ENCODE peak calls at places on chromosomes 12 and 14, in nine cellular contexts. One of them, this sample, is unnamed.

GRCh38 chr12:89400415-89400814 is 48.1 kb upstream of the DUSP6 start:
- DNase-seq in fibroblast of mammary gland: no peak
- DNase-seq in stomach: no peak
- DNase-seq in tibial artery: no peak
- DNase-seq in ovary: no peak
- DNase-seq in MM.1S: no peak
- DNase-seq in CD8-positive, alpha-beta T cell: no peak
- DNase-seq in IMR-90: no peak
- DNase-seq in ascending aorta: no peak
- DNase-seq in this sample: no peak

GRCh38 chr14:53491256-53491905 is 338.3 kb upstream of the DDHD1 start:
- DNase-seq in tibial artery: no peak
- DNase-seq in stomach: no peak
- DNase-seq in fibroblast of mammary gland: peak
- DNase-seq in CD8-positive, alpha-beta T cell: no peak
- DNase-seq in ascending aorta: no peak
- DNase-seq in MM.1S: no peak
- DNase-seq in ovary: no peak
- DNase-seq in IMR-90: peak
- DNase-seq in this sample: no peak

GRCh38 chr12:54377797-54378515 is 6.6 kb downstream of the ZNF385A start:
- DNase-seq in ovary: no peak
- DNase-seq in MM.1S: no peak
- DNase-seq in fibroblast of mammary gland: no peak
- DNase-seq in IMR-90: no peak
- DNase-seq in CD8-positive, alpha-beta T cell: no peak
- DNase-seq in ascending aorta: no peak
- DNase-seq in stomach: no peak
- DNase-seq in tibial artery: no peak
- DNase-seq in this sample: no peak

GRCh38 chr12:120438495-120439198 is 734 bp downstream of the COX6A1 start:
- DNase-seq in MM.1S: no peak
- DNase-seq in IMR-90: no peak
- DNase-seq in ovary: no peak
- DNase-seq in ascending aorta: no peak
- DNase-seq in fibroblast of mammary gland: no peak
- DNase-seq in stomach: no peak
- DNase-seq in tibial artery: no peak
- DNase-seq in CD8-positive, alpha-beta T cell: no peak
- DNase-seq in this sample: peak

GRCh38 chr12:115941362-115941761 is 336.1 kb downstream of the MED13L start:
- DNase-seq in stomach: no peak
- DNase-seq in tibial artery: no peak
- DNase-seq in ovary: no peak
- DNase-seq in IMR-90: peak
- DNase-seq in MM.1S: no peak
- DNase-seq in fibroblast of mammary gland: peak
- DNase-seq in CD8-positive, alpha-beta T cell: no peak
- DNase-seq in ascending aorta: no peak
- DNase-seq in this sample: no peak

GRCh38 chr12:26298785-26299621 is 103.6 kb downstream of the SSPN start:
- DNase-seq in fibroblast of mammary gland: peak
- DNase-seq in MM.1S: peak
- DNase-seq in stomach: no peak
- DNase-seq in ascending aorta: no peak
- DNase-seq in CD8-positive, alpha-beta T cell: no peak
- DNase-seq in tibial artery: no peak
- DNase-seq in ovary: no peak
- DNase-seq in IMR-90: peak
- DNase-seq in this sample: peak

GRCh38 chr14:37848985-37849605 is 253.7 kb downstream of the TTC6 start:
- DNase-seq in ovary: no peak
- DNase-seq in ascending aorta: no peak
- DNase-seq in CD8-positive, alpha-beta T cell: no peak
- DNase-seq in fibroblast of mammary gland: no peak
- DNase-seq in stomach: no peak
- DNase-seq in MM.1S: no peak
- DNase-seq in IMR-90: no peak
- DNase-seq in tibial artery: no peak
- DNase-seq in this sample: no peak

GRCh38 chr12:108551556-108551955 is 9.4 kb downstream of the SART3 start:
- DNase-seq in fibroblast of mammary gland: peak
- DNase-seq in ascending aorta: no peak
- DNase-seq in ovary: no peak
- DNase-seq in IMR-90: peak
- DNase-seq in stomach: no peak
- DNase-seq in tibial artery: no peak
- DNase-seq in MM.1S: no peak
- DNase-seq in CD8-positive, alpha-beta T cell: no peak
- DNase-seq in this sample: no peak

GRCh38 chr12:64824500-64825142 is at the start of gene TBC1D30:
- DNase-seq in IMR-90: peak
- DNase-seq in MM.1S: peak
- DNase-seq in tibial artery: no peak
- DNase-seq in CD8-positive, alpha-beta T cell: no peak
- DNase-seq in fibroblast of mammary gland: no peak
- DNase-seq in stomach: no peak
- DNase-seq in ovary: no peak
- DNase-seq in ascending aorta: no peak
- DNase-seq in this sample: peak

GRCh38 chr12:49059385-49060232 is 985 bp downstream of the KMT2D start:
- DNase-seq in fibroblast of mammary gland: no peak
- DNase-seq in IMR-90: no peak
- DNase-seq in ovary: peak
- DNase-seq in tibial artery: no peak
- DNase-seq in MM.1S: peak
- DNase-seq in ascending aorta: no peak
- DNase-seq in CD8-positive, alpha-beta T cell: no peak
- DNase-seq in stomach: no peak
- DNase-seq in this sample: peak

GRCh38 chr12:6386038-6386437 is 2.1 kb downstream of the LTBR start:
- DNase-seq in fibroblast of mammary gland: no peak
- DNase-seq in MM.1S: no peak
- DNase-seq in tibial artery: no peak
- DNase-seq in stomach: no peak
- DNase-seq in ascending aorta: no peak
- DNase-seq in ovary: no peak
- DNase-seq in IMR-90: no peak
- DNase-seq in CD8-positive, alpha-beta T cell: no peak
- DNase-seq in this sample: no peak

GRCh38 chr12:6383572-6384498 is at the start of gene LTBR:
- DNase-seq in ascending aorta: peak
- DNase-seq in IMR-90: peak
- DNase-seq in MM.1S: no peak
- DNase-seq in stomach: peak
- DNase-seq in fibroblast of mammary gland: peak
- DNase-seq in CD8-positive, alpha-beta T cell: no peak
- DNase-seq in tibial artery: peak
- DNase-seq in ovary: peak
- DNase-seq in this sample: no peak

GRCh38 chr12:6384499-6385436 is 806 bp downstream of the LTBR start:
- DNase-seq in tibial artery: no peak
- DNase-seq in IMR-90: no peak
- DNase-seq in CD8-positive, alpha-beta T cell: no peak
- DNase-seq in ovary: peak
- DNase-seq in stomach: no peak
- DNase-seq in ascending aorta: no peak
- DNase-seq in fibroblast of mammary gland: peak
- DNase-seq in MM.1S: no peak
- DNase-seq in this sample: no peak

GRCh38 chr12:6387541-6387940 is 3.6 kb downstream of the LTBR start:
- DNase-seq in ovary: no peak
- DNase-seq in tibial artery: no peak
- DNase-seq in fibroblast of mammary gland: no peak
- DNase-seq in ascending aorta: no peak
- DNase-seq in MM.1S: no peak
- DNase-seq in IMR-90: no peak
- DNase-seq in stomach: no peak
- DNase-seq in CD8-positive, alpha-beta T cell: no peak
- DNase-seq in this sample: no peak

DNA sequence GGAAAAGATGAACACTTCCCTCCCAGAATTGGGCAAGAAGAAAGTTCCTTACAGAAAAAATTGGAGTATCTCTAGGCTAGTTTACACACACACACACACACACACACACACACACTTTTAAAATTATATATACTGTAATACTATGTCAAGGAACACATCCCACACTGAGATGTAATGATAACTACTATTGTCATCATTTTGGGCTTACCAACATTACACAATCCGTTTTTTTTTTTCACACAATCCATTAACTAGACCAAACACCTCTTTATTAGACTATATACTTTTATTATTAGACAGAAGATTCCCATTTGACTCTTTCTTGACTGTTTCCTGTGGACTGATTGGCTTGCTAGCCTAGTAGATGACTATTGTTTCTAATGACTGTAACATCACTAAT is 2.6 kb downstream of the LTBR start:
- DNase-seq in fibroblast of mammary gland: no peak
- DNase-seq in ascending aorta: no peak
- DNase-seq in stomach: no peak
- DNase-seq in ovary: no peak
- DNase-seq in MM.1S: no peak
- DNase-seq in tibial artery: no peak
- DNase-seq in CD8-positive, alpha-beta T cell: no peak
- DNase-seq in IMR-90: no peak
- DNase-seq in this sample: no peak
- H3K4me3 ChIP-seq in fibroblast of mammary gland: no peak
- H3K4me3 ChIP-seq in ascending aorta: no peak
- H3K4me3 ChIP-seq in stomach: no peak
- H3K4me3 ChIP-seq in ovary: no peak
- H3K4me3 ChIP-seq in MM.1S: no peak
- H3K4me3 ChIP-seq in tibial artery: no peak
- H3K4me3 ChIP-seq in CD8-positive, alpha-beta T cell: no peak
- H3K4me3 ChIP-seq in IMR-90: no peak
- H3K4me3 ChIP-seq in this sample: no peak

GRCh38 chr12:122064034-122064777 is 14.3 kb upstream of the MLXIP start:
- DNase-seq in CD8-positive, alpha-beta T cell: peak
- DNase-seq in MM.1S: peak
- DNase-seq in IMR-90: peak
- DNase-seq in fibroblast of mammary gland: peak
- DNase-seq in ascending aorta: peak
- DNase-seq in tibial artery: peak
- DNase-seq in ovary: peak
- DNase-seq in stomach: peak
- DNase-seq in this sample: peak
- TF ChIP-seq CTCF in CD8-positive, alpha-beta T cell: no peak
- TF ChIP-seq CTCF in MM.1S: peak
- TF ChIP-seq CTCF in IMR-90: peak
- TF ChIP-seq CTCF in fibroblast of mammary gland: peak
- TF ChIP-seq CTCF in ascending aorta: no peak
- TF ChIP-seq CTCF in tibial artery: no peak
- TF ChIP-seq CTCF in ovary: peak
- TF ChIP-seq CTCF in stomach: no peak
- TF ChIP-seq CTCF in this sample: peak

GRCh38 chr14:105472496-105472991 is 2.1 kb upstream of the CRIP2 start:
- DNase-seq in MM.1S: no peak
- DNase-seq in ovary: no peak
- DNase-seq in IMR-90: no peak
- DNase-seq in fibroblast of mammary gland: no peak
- DNase-seq in tibial artery: peak
- DNase-seq in CD8-positive, alpha-beta T cell: no peak
- DNase-seq in stomach: peak
- DNase-seq in ascending aorta: no peak
- DNase-seq in this sample: no peak

GRCh38 chr14:105474478-105475268 is at the start of gene CRIP2:
- DNase-seq in tibial artery: no peak
- DNase-seq in fibroblast of mammary gland: no peak
- DNase-seq in ovary: no peak
- DNase-seq in IMR-90: peak
- DNase-seq in CD8-positive, alpha-beta T cell: no peak
- DNase-seq in ascending aorta: no peak
- DNase-seq in stomach: no peak
- DNase-seq in MM.1S: no peak
- DNase-seq in this sample: no peak

GRCh38 chr14:105473677-105474477 is 744 bp upstream of the CRIP2 start:
- DNase-seq in ovary: peak
- DNase-seq in fibroblast of mammary gland: peak
- DNase-seq in ascending aorta: peak
- DNase-seq in CD8-positive, alpha-beta T cell: peak
- DNase-seq in tibial artery: peak
- DNase-seq in MM.1S: no peak
- DNase-seq in IMR-90: peak
- DNase-seq in stomach: peak
- DNase-seq in this sample: no peak

GRCh38 chr14:105471823-105472495 is 2.7 kb upstream of the CRIP2 start:
- DNase-seq in stomach: no peak
- DNase-seq in CD8-positive, alpha-beta T cell: no peak
- DNase-seq in fibroblast of mammary gland: no peak
- DNase-seq in MM.1S: no peak
- DNase-seq in ascending aorta: no peak
- DNase-seq in ovary: no peak
- DNase-seq in tibial artery: no peak
- DNase-seq in IMR-90: no peak
- DNase-seq in this sample: no peak

GRCh38 chr14:105473033-105473676 is 1.5 kb upstream of the CRIP2 start:
- DNase-seq in tibial artery: peak
- DNase-seq in ascending aorta: no peak
- DNase-seq in CD8-positive, alpha-beta T cell: no peak
- DNase-seq in IMR-90: no peak
- DNase-seq in fibroblast of mammary gland: no peak
- DNase-seq in MM.1S: no peak
- DNase-seq in stomach: no peak
- DNase-seq in ovary: no peak
- DNase-seq in this sample: no peak
- H3K4me3 ChIP-seq in tibial artery: peak
- H3K4me3 ChIP-seq in ascending aorta: peak
- H3K4me3 ChIP-seq in CD8-positive, alpha-beta T cell: no peak
- H3K4me3 ChIP-seq in IMR-90: no peak
- H3K4me3 ChIP-seq in fibroblast of mammary gland: no peak
- H3K4me3 ChIP-seq in MM.1S: no peak
- H3K4me3 ChIP-seq in stomach: peak
- H3K4me3 ChIP-seq in ovary: no peak
- H3K4me3 ChIP-seq in this sample: no peak

GRCh38 chr12:6662906-6663742 is at the start of gene ING4:
- DNase-seq in tibial artery: peak
- DNase-seq in ascending aorta: peak
- DNase-seq in MM.1S: peak
- DNase-seq in fibroblast of mammary gland: peak
- DNase-seq in ovary: peak
- DNase-seq in stomach: peak
- DNase-seq in IMR-90: peak
- DNase-seq in CD8-positive, alpha-beta T cell: peak
- DNase-seq in this sample: peak

GRCh38 chr12:6664902-6665301 is 2.0 kb upstream of the ING4 start:
- DNase-seq in fibroblast of mammary gland: peak
- DNase-seq in IMR-90: no peak
- DNase-seq in stomach: no peak
- DNase-seq in ascending aorta: no peak
- DNase-seq in MM.1S: no peak
- DNase-seq in tibial artery: no peak
- DNase-seq in ovary: no peak
- DNase-seq in CD8-positive, alpha-beta T cell: no peak
- DNase-seq in this sample: no peak

GRCh38 chr12:6666211-6666610 is 3.3 kb upstream of the ING4 start:
- DNase-seq in fibroblast of mammary gland: no peak
- DNase-seq in CD8-positive, alpha-beta T cell: no peak
- DNase-seq in ascending aorta: no peak
- DNase-seq in IMR-90: no peak
- DNase-seq in stomach: no peak
- DNase-seq in tibial artery: no peak
- DNase-seq in MM.1S: no peak
- DNase-seq in ovary: no peak
- DNase-seq in this sample: no peak

GRCh38 chr12:6672143-6672542 is 9.2 kb upstream of the ING4 start:
- DNase-seq in ovary: no peak
- DNase-seq in stomach: no peak
- DNase-seq in CD8-positive, alpha-beta T cell: no peak
- DNase-seq in tibial artery: no peak
- DNase-seq in IMR-90: no peak
- DNase-seq in MM.1S: no peak
- DNase-seq in fibroblast of mammary gland: no peak
- DNase-seq in ascending aorta: no peak
- DNase-seq in this sample: no peak

GRCh38 chr12:6667559-6668210 is 4.8 kb upstream of the ING4 start:
- DNase-seq in IMR-90: no peak
- DNase-seq in ovary: no peak
- DNase-seq in CD8-positive, alpha-beta T cell: no peak
- DNase-seq in MM.1S: no peak
- DNase-seq in stomach: no peak
- DNase-seq in fibroblast of mammary gland: no peak
- DNase-seq in tibial artery: no peak
- DNase-seq in ascending aorta: no peak
- DNase-seq in this sample: no peak
- TF ChIP-seq CTCF in IMR-90: no peak
- TF ChIP-seq CTCF in ovary: no peak
- TF ChIP-seq CTCF in CD8-positive, alpha-beta T cell: no peak
- TF ChIP-seq CTCF in MM.1S: peak
- TF ChIP-seq CTCF in stomach: no peak
- TF ChIP-seq CTCF in fibroblast of mammary gland: peak
- TF ChIP-seq CTCF in tibial artery: no peak
- TF ChIP-seq CTCF in ascending aorta: no peak
- TF ChIP-seq CTCF in this sample: peak